ENCODE peak calls at places on chromosomes 5 and 9, in ten cellular contexts. Y is hepatocyte, R is body of pancreas, L is astrocyte of the spinal cord, C is BE2C, M is AG04450, I is transverse colon, Q is cardiac fibroblast, G is right cardiac atrium, T is skeletal muscle cell. D is an unnamed sample.

GRCh38 chr5:79284852-79285251 is 48.9 kb downstream of the JMY start:
- DNase-seq in T (no peak), M (peak), L (no peak), C (no peak), Y (no peak), R (no peak), G (no peak), Q (peak), I (no peak), D (no peak)

GRCh38 chr9:73643379-73644013 is 491.8 kb downstream of the ANXA1 start:
- DNase-seq in L (peak), Q (peak), R (no peak), I (no peak), C (no peak), T (peak), G (no peak), M (no peak), Y (no peak), D (no peak)

GRCh38 chr9:131727795-131728545 is 11.9 kb downstream of the RAPGEF1 start:
- DNase-seq in L (no peak), Q (no peak), Y (no peak), R (no peak), G (no peak), C (no peak), I (no peak), T (no peak), M (no peak), D (no peak)

GRCh38 chr5:172426086-172426485 is 28.2 kb downstream of the SH3PXD2B start:
- DNase-seq in T (no peak), M (no peak), G (peak), C (no peak), I (no peak), L (no peak), Q (no peak), Y (no peak), R (no peak), D (no peak)

GRCh38 chr5:35822541-35822940 is 34.1 kb upstream of the IL7R start:
- DNase-seq in C (no peak), M (no peak), I (peak), T (no peak), Y (no peak), G (no peak), Q (no peak), L (no peak), R (no peak), D (no peak)

GRCh38 chr9:4068914-4069313 is 231.0 kb downstream of the GLIS3 start:
- DNase-seq in T (no peak), I (no peak), Q (no peak), L (no peak), G (no peak), Y (no peak), R (no peak), M (no peak), C (no peak), D (no peak)

GRCh38 chr5:128538249-128539037 is 398 bp upstream of the FBN2 start:
- DNase-seq in M (peak), L (peak), G (peak), Y (peak), Q (peak), C (peak), I (peak), T (peak), R (peak), D (peak)

GRCh38 chr5:912356-913091 is 19.8 kb downstream of the TRIP13 start:
- DNase-seq in M (peak), R (no peak), Y (no peak), L (peak), I (no peak), T (peak), C (peak), G (no peak), Q (peak), D (peak)

GRCh38 chr9:126618590-126619335 is 5.0 kb downstream of the LMX1B start:
- DNase-seq in C (no peak), L (no peak), R (no peak), Y (no peak), G (no peak), T (no peak), M (no peak), Q (no peak), I (no peak), D (no peak)

GRCh38 chr5:153517105-153517700 is 26.7 kb downstream of the GRIA1 start:
- DNase-seq in Q (no peak), R (no peak), T (no peak), L (no peak), M (no peak), G (no peak), Y (no peak), I (no peak), C (peak), D (no peak)

GRCh38 chr5:26669031-26669430 is 369.4 kb downstream of the CDH9 start:
- DNase-seq in Y (no peak), L (no peak), C (no peak), G (no peak), M (no peak), Q (no peak), T (no peak), R (no peak), I (no peak), D (no peak)

GRCh38 chr9:137070906-137071275 is 534 bp upstream of the SAPCD2 start:
- DNase-seq in R (no peak), C (peak), L (no peak), I (no peak), Y (no peak), T (no peak), Q (no peak), M (no peak), G (peak), D (no peak)

DNA sequence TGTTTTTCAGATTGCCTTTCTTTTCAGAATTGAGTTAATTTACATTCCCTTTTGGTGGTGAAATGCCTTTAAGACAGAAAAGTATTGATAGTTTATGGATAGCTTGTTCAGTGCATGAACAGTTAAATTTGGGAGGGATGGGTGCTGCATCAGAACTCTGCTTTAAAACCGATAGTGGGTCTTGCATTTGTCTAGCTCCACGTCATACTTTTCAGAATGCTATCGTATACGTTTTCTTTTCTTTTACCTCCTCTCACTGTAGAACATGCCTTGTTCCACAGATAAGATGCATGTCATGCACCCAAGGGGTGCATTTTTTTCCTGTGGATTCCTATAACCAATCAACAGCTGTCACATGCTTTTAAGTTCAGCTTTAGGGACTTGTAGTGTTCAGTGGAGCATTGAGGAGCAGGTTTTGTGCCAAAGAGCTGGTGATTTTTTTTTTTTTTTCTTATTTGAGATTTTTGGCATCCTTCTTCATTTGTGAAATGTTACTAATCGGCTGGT is 2.3 kb downstream of the SLC44A1 start:
- DNase-seq in C (no peak), M (no peak), R (no peak), G (no peak), L (no peak), Q (peak), T (no peak), I (no peak), Y (no peak), D (no peak)
- H3K4me3 ChIP-seq in C (no peak), M (peak), R (no peak), G (peak), L (no peak), Q (peak), T (peak), I (no peak), Y (peak), D (peak)

GRCh38 chr9:18379073-18379811 is 94.7 kb upstream of the ADAMTSL1 start:
- DNase-seq in R (no peak), G (no peak), Q (peak), L (peak), T (peak), I (no peak), C (no peak), M (peak), Y (no peak), D (no peak)
- H3K4me3 ChIP-seq in R (no peak), G (no peak), Q (no peak), L (no peak), T (no peak), I (no peak), C (no peak), M (no peak), Y (no peak), D (no peak)

GRCh38 chr5:53478411-53479044 is 1.9 kb upstream of the FST start:
- DNase-seq in Y (peak), Q (peak), G (peak), T (no peak), L (peak), R (peak), M (no peak), C (no peak), I (peak), D (no peak)
- H3K4me3 ChIP-seq in Y (peak), Q (peak), G (peak), T (peak), L (peak), R (no peak), M (peak), C (no peak), I (peak), D (no peak)

GRCh38 chr9:114112778-114113585 is 13.9 kb upstream of the KIF12 start:
- DNase-seq in C (peak), L (peak), R (peak), Y (peak), M (peak), T (peak), I (peak), Q (peak), G (peak), D (peak)
- H3K4me3 ChIP-seq in C (no peak), L (no peak), R (no peak), Y (no peak), M (no peak), T (no peak), I (no peak), Q (no peak), G (no peak), D (no peak)

GRCh38 chr5:164098536-164098935 is 593.1 kb downstream of the MAT2B start:
- DNase-seq in Y (no peak), R (no peak), I (no peak), L (no peak), T (no peak), Q (peak), C (no peak), M (no peak), G (no peak), D (no peak)

GRCh38 chr5:164098979-164099378 is 593.6 kb downstream of the MAT2B start:
- DNase-seq in L (no peak), Q (no peak), Y (no peak), M (no peak), R (no peak), G (no peak), I (no peak), T (no peak), C (no peak), D (no peak)

GRCh38 chr5:164091836-164092235 is 586.4 kb downstream of the MAT2B start:
- DNase-seq in I (no peak), Q (no peak), C (no peak), Y (no peak), T (no peak), M (no peak), L (no peak), G (no peak), R (no peak), D (no peak)

GRCh38 chr5:164094321-164094720 is 588.9 kb downstream of the MAT2B start:
- DNase-seq in C (no peak), Q (no peak), L (no peak), Y (no peak), G (no peak), I (no peak), T (no peak), R (no peak), M (no peak), D (no peak)

DNA sequence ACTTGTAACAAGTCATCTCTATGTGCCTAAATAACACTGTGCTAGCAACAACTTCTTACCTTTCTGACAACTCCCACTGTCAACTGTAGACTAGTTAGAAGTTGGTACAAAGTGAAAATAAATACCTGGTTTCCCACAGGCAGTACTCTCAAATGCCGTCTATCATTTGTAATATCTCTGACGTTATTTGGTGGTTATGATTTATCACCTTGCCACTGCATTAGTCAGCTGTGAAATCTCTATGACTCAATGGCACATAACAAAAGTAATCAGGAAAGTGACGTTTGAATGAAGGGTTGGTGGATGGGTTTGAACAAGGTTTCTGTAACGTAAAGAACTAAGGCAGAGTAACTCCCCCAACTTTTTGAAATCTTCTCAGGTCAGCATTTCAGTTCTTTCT is 592.3 kb downstream of the MAT2B start:
- DNase-seq in T (no peak), C (no peak), M (no peak), L (peak), I (no peak), Q (peak), G (no peak), Y (no peak), R (no peak), D (no peak)
- H3K4me3 ChIP-seq in T (no peak), C (no peak), M (no peak), L (no peak), I (no peak), Q (no peak), G (no peak), Y (no peak), R (no peak), D (no peak)